ENCODE peak calls at places on chromosomes 11 and 22, in eight cellular contexts. D is adrenal gland; H is activated CD8-positive, alpha-beta memory T cell treated with anti-CD3 and anti-CD28 coated beads, Interleukin-2, amount 50 U/mL, for 4 hours; W is T follicular helper cell; F is RWPE1; J is stimulated activated CD4-positive, alpha-beta T cell treated with anti-CD3 and anti-CD28 coated beads, Interleukin-4, amount 100 ng/mL, for 48 hours; I is GM20000; Z is EL. C is an unnamed sample.

GRCh38 chr11:92964471-92964870 is 5.0 kb upstream of the MTNR1B start:
- DNase-seq in H (no peak), D (no peak), Z (no peak), I (no peak), W (no peak), F (peak), J (no peak), C (peak)

GRCh38 chr11:100757636-100758035 is 70.5 kb downstream of the ARHGAP42 start:
- DNase-seq in I (no peak), Z (no peak), F (no peak), H (no peak), D (no peak), W (no peak), J (no peak), C (no peak)

GRCh38 chr22:35594686-35595085 is 22.4 kb downstream of the MB start:
- DNase-seq in I (no peak), Z (no peak), J (no peak), W (no peak), D (no peak), H (no peak), F (no peak), C (no peak)

GRCh38 chr11:72160319-72160718 is 24.8 kb downstream of the FOLR3 start:
- DNase-seq in H (no peak), D (no peak), Z (peak), J (no peak), I (no peak), F (no peak), W (no peak), C (no peak)

GRCh38 chr11:60803273-60803936 is 18.3 kb downstream of the MS4A10 start:
- DNase-seq in W (no peak), Z (no peak), H (no peak), J (no peak), F (no peak), I (no peak), D (no peak), C (no peak)

GRCh38 chr22:37416806-37417205 is 10.5 kb downstream of the ELFN2 start:
- DNase-seq in Z (no peak), D (peak), F (no peak), J (no peak), I (no peak), W (no peak), H (no peak), C (peak)

GRCh38 chr11:68049509-68050370 is 10.9 kb downstream of the TCIRG1 start:
- DNase-seq in W (no peak), F (no peak), J (no peak), Z (no peak), D (peak), H (no peak), I (peak), C (peak)

GRCh38 chr11:113587318-113587739 is 112.1 kb upstream of the DRD2 start:
- DNase-seq in F (no peak), W (no peak), J (peak), H (no peak), D (no peak), I (peak), Z (peak), C (peak)

GRCh38 chr11:73995731-73996130 is 13.1 kb upstream of the UCP2 start:
- DNase-seq in I (no peak), J (no peak), Z (no peak), H (no peak), D (no peak), F (no peak), W (peak), C (no peak)

C was measured in astrocyte of the hippocampus.